ENCODE peak calls at places on chromosomes 3 and 15, in seven cellular contexts. One of them, this sample, is unnamed.

GRCh38 chr3:126052196-126053058 is 31.5 kb downstream of the SLC41A3 start:
- DNase-seq in fibroblast of lung: no peak
- DNase-seq in EL: no peak
- DNase-seq in activated CD8-positive, alpha-beta memory T cell treated with anti-CD3 and anti-CD28 coated beads for 24 hours: peak
- DNase-seq in NCI-H187 treated with DMSO at 0.1 percent for 48 hours: no peak
- DNase-seq in HFFc6: no peak
- DNase-seq in ureter: peak
- DNase-seq in this sample: peak

GRCh38 chr3:174862101-174862500 is 3.0 kb downstream of the NAALADL2 start:
- DNase-seq in fibroblast of lung: no peak
- DNase-seq in EL: no peak
- DNase-seq in activated CD8-positive, alpha-beta memory T cell treated with anti-CD3 and anti-CD28 coated beads for 24 hours: no peak
- DNase-seq in NCI-H187 treated with DMSO at 0.1 percent for 48 hours: peak
- DNase-seq in HFFc6: no peak
- DNase-seq in ureter: no peak
- DNase-seq in this sample: no peak

GRCh38 chr15:70098461-70099166 is 897 bp upstream of the TLE3 start:
- DNase-seq in fibroblast of lung: peak
- DNase-seq in EL: peak
- DNase-seq in activated CD8-positive, alpha-beta memory T cell treated with anti-CD3 and anti-CD28 coated beads for 24 hours: no peak
- DNase-seq in NCI-H187 treated with DMSO at 0.1 percent for 48 hours: no peak
- DNase-seq in HFFc6: no peak
- DNase-seq in ureter: no peak
- DNase-seq in this sample: peak

GRCh38 chr15:98187549-98187948 is 227.0 kb downstream of the ARRDC4 start:
- DNase-seq in fibroblast of lung: no peak
- DNase-seq in EL: no peak
- DNase-seq in activated CD8-positive, alpha-beta memory T cell treated with anti-CD3 and anti-CD28 coated beads for 24 hours: no peak
- DNase-seq in NCI-H187 treated with DMSO at 0.1 percent for 48 hours: no peak
- DNase-seq in HFFc6: no peak
- DNase-seq in ureter: no peak
- DNase-seq in this sample: no peak

GRCh38 chr3:839981-840380 is 252.8 kb upstream of the CNTN6 start:
- DNase-seq in fibroblast of lung: no peak
- DNase-seq in EL: no peak
- DNase-seq in activated CD8-positive, alpha-beta memory T cell treated with anti-CD3 and anti-CD28 coated beads for 24 hours: no peak
- DNase-seq in NCI-H187 treated with DMSO at 0.1 percent for 48 hours: no peak
- DNase-seq in HFFc6: no peak
- DNase-seq in ureter: no peak
- DNase-seq in this sample: no peak

GRCh38 chr3:56590814-56591213 is 33.8 kb downstream of the CCDC66 start:
- DNase-seq in fibroblast of lung: peak
- DNase-seq in EL: peak
- DNase-seq in activated CD8-positive, alpha-beta memory T cell treated with anti-CD3 and anti-CD28 coated beads for 24 hours: no peak
- DNase-seq in NCI-H187 treated with DMSO at 0.1 percent for 48 hours: no peak
- DNase-seq in HFFc6: no peak
- DNase-seq in ureter: no peak
- DNase-seq in this sample: no peak

GRCh38 chr3:46467562-46467961 is 2.9 kb upstream of the LTF start:
- DNase-seq in fibroblast of lung: no peak
- DNase-seq in EL: no peak
- DNase-seq in activated CD8-positive, alpha-beta memory T cell treated with anti-CD3 and anti-CD28 coated beads for 24 hours: peak
- DNase-seq in NCI-H187 treated with DMSO at 0.1 percent for 48 hours: no peak
- DNase-seq in HFFc6: no peak
- DNase-seq in ureter: no peak
- DNase-seq in this sample: no peak

GRCh38 chr3:64878372-64878771 is 190.6 kb upstream of the ADAMTS9 start:
- DNase-seq in fibroblast of lung: peak
- DNase-seq in EL: no peak
- DNase-seq in activated CD8-positive, alpha-beta memory T cell treated with anti-CD3 and anti-CD28 coated beads for 24 hours: no peak
- DNase-seq in NCI-H187 treated with DMSO at 0.1 percent for 48 hours: no peak
- DNase-seq in HFFc6: no peak
- DNase-seq in ureter: no peak
- DNase-seq in this sample: no peak

GRCh38 chr15:81885135-81885534 is 160.7 kb downstream of the MEX3B start:
- DNase-seq in fibroblast of lung: no peak
- DNase-seq in EL: no peak
- DNase-seq in activated CD8-positive, alpha-beta memory T cell treated with anti-CD3 and anti-CD28 coated beads for 24 hours: no peak
- DNase-seq in NCI-H187 treated with DMSO at 0.1 percent for 48 hours: no peak
- DNase-seq in HFFc6: no peak
- DNase-seq in ureter: no peak
- DNase-seq in this sample: no peak

GRCh38 chr3:157109267-157110141 is 50.4 kb downstream of the CCNL1 start:
- DNase-seq in fibroblast of lung: no peak
- DNase-seq in EL: no peak
- DNase-seq in activated CD8-positive, alpha-beta memory T cell treated with anti-CD3 and anti-CD28 coated beads for 24 hours: no peak
- DNase-seq in NCI-H187 treated with DMSO at 0.1 percent for 48 hours: no peak
- DNase-seq in HFFc6: no peak
- DNase-seq in ureter: no peak
- DNase-seq in this sample: no peak

GRCh38 chr3:38002291-38002876 is 11.8 kb downstream of the VILL start:
- DNase-seq in fibroblast of lung: no peak
- DNase-seq in EL: no peak
- DNase-seq in activated CD8-positive, alpha-beta memory T cell treated with anti-CD3 and anti-CD28 coated beads for 24 hours: no peak
- DNase-seq in NCI-H187 treated with DMSO at 0.1 percent for 48 hours: no peak
- DNase-seq in HFFc6: no peak
- DNase-seq in ureter: no peak
- DNase-seq in this sample: peak

GRCh38 chr3:126911162-126912026 is 71.5 kb upstream of the PLXNA1 start:
- DNase-seq in fibroblast of lung: peak
- DNase-seq in EL: peak
- DNase-seq in activated CD8-positive, alpha-beta memory T cell treated with anti-CD3 and anti-CD28 coated beads for 24 hours: peak
- DNase-seq in NCI-H187 treated with DMSO at 0.1 percent for 48 hours: no peak
- DNase-seq in HFFc6: peak
- DNase-seq in ureter: peak
- DNase-seq in this sample: peak